ENCODE peak calls at places on chromosomes 3 and 15, in nine cellular contexts. Y, D, J, E, M, I, O, P and T are unnamed samples. For H3K9me3, the result is how much of the 10 kb centered on the place peaks cover.

GRCh38 chr15:99131441-99132023 is 26.7 kb downstream of the SYNM start:
- DNase-seq in M (peak), D (no peak), I (peak), P (no peak), J (no peak), O (no peak), Y (no peak), E (no peak), T (no peak)

GRCh38 chr3:53772562-53773329 is 73.5 kb downstream of the CHDH start:
- DNase-seq in O (no peak), Y (no peak), P (no peak), J (no peak), E (no peak), D (peak), I (no peak), M (no peak), T (no peak)

GRCh38 chr15:74867562-74868458 is 5.4 kb downstream of the SCAMP2 start:
- DNase-seq in P (no peak), D (no peak), Y (peak), O (no peak), I (no peak), M (peak), J (no peak), E (no peak), T (peak)

GRCh38 chr3:108472011-108472591 is 38.3 kb downstream of the MYH15 start:
- DNase-seq in I (no peak), M (peak), P (peak), O (peak), D (peak), Y (no peak), E (no peak), J (no peak), T (no peak)

GRCh38 chr3:61582287-61582686 is 20.9 kb downstream of the PTPRG start:
- DNase-seq in P (no peak), M (no peak), O (no peak), E (no peak), Y (no peak), I (no peak), J (no peak), D (no peak), T (no peak)

GRCh38 chr3:55701997-55702396 is 214.9 kb upstream of the WNT5A start:
- DNase-seq in Y (no peak), E (no peak), M (no peak), P (no peak), D (peak), O (no peak), I (no peak), J (no peak), T (no peak)

GRCh38 chr3:190099099-190099498 is 21.6 kb downstream of the P3H2 start:
- DNase-seq in I (no peak), O (no peak), D (no peak), Y (no peak), E (no peak), J (no peak), M (no peak), P (no peak), T (no peak)

GRCh38 chr3:186519021-186519658 is 25.0 kb downstream of the CRYGS start:
- DNase-seq in E (peak), O (no peak), P (no peak), J (no peak), I (no peak), Y (no peak), M (no peak), D (no peak), T (no peak)

GRCh38 chr3:178562869-178563232 is 26.6 kb downstream of the KCNMB2 start:
- DNase-seq in Y (no peak), J (no peak), E (no peak), M (no peak), P (no peak), O (no peak), D (no peak), I (no peak), T (no peak)

GRCh38 chr3:112115806-112116383 is 17.2 kb downstream of the GCSAM start:
- DNase-seq in Y (no peak), M (no peak), O (no peak), D (no peak), J (no peak), I (no peak), P (no peak), E (no peak), T (no peak)

GRCh38 chr3:37996785-37997301 is 6.3 kb downstream of the VILL start:
- DNase-seq in O (peak), E (peak), M (peak), D (peak), J (peak), Y (peak), P (peak), I (peak), T (peak)

GRCh38 chr3:14980689-14981088 is 33.3 kb downstream of the NR2C2 start:
- DNase-seq in Y (no peak), E (no peak), M (no peak), I (no peak), D (no peak), J (no peak), P (no peak), O (no peak), T (no peak)

GRCh38 chr3:101615525-101615924 is 41.5 kb downstream of the PCNP start:
- DNase-seq in J (no peak), Y (no peak), I (no peak), P (no peak), D (no peak), M (no peak), E (no peak), O (no peak), T (no peak)

GRCh38 chr3:128726691-128727031 is 678 bp downstream of the RAB7A start:
- DNase-seq in D (peak), I (peak), Y (peak), P (no peak), O (peak), E (peak), J (peak), M (peak), T (peak)

GRCh38 chr15:49379996-49380395 is 43.0 kb upstream of the FGF7 start:
- DNase-seq in I (no peak), Y (no peak), P (no peak), O (no peak), J (no peak), E (no peak), D (no peak), M (no peak), T (no peak)

GRCh38 chr3:107205354-107205753 is 171.9 kb upstream of the CCDC54 start:
- DNase-seq in O (no peak), E (no peak), Y (no peak), I (no peak), D (no peak), M (no peak), J (no peak), P (no peak), T (no peak)

GRCh38 chr15:89095073-89095472 is 6.8 kb downstream of the ABHD2 start:
- DNase-seq in M (no peak), E (no peak), I (no peak), O (no peak), D (no peak), P (no peak), Y (no peak), J (no peak), T (no peak)

GRCh38 chr3:147354621-147355020 is 51.7 kb downstream of the ZIC4 start:
- DNase-seq in E (no peak), D (no peak), J (no peak), Y (no peak), M (no peak), O (no peak), P (no peak), I (no peak), T (no peak)

GRCh38 chr3:52022323-52023100 is 26.8 kb upstream of the RPL29 start:
- DNase-seq in E (no peak), I (no peak), J (no peak), Y (no peak), O (no peak), D (peak), M (no peak), P (no peak), T (no peak)

GRCh38 chr3:24296441-24297205 is 198.0 kb downstream of the THRB start:
- DNase-seq in P (no peak), J (no peak), E (no peak), D (peak), I (no peak), O (no peak), Y (no peak), M (no peak), T (no peak)

GRCh38 chr15:74594455-74594854 is 21.2 kb upstream of the CLK3 start:
- DNase-seq in D (no peak), O (no peak), E (no peak), I (no peak), Y (no peak), M (no peak), P (no peak), J (no peak), T (no peak)

GRCh38 chr3:146088840-146089239 is 72.1 kb downstream of the PLOD2 start:
- DNase-seq in M (no peak), J (no peak), O (no peak), Y (no peak), D (no peak), I (no peak), P (no peak), E (no peak), T (no peak)

GRCh38 chr15:73650387-73651126 is 17.4 kb upstream of the NPTN start:
- DNase-seq in D (peak), M (no peak), P (no peak), Y (no peak), E (no peak), J (no peak), I (no peak), O (no peak), T (no peak)

GRCh38 chr15:81783586-81783985 is 262.2 kb downstream of the MEX3B start:
- DNase-seq in D (no peak), J (no peak), E (no peak), P (no peak), O (no peak), Y (no peak), M (no peak), I (no peak), T (no peak)

GRCh38 chr3:56702487-56703315 is 19.6 kb upstream of the TASOR start:
- DNase-seq in I (no peak), M (peak), D (peak), E (peak), P (peak), J (peak), Y (peak), O (peak), T (peak)

GRCh38 chr15:49387471-49387870 is 35.6 kb upstream of the FGF7 start:
- DNase-seq in P (no peak), M (no peak), O (no peak), I (no peak), J (no peak), D (no peak), E (no peak), Y (no peak), T (no peak)

GRCh38 chr3:76685858-76686257 is 354.0 kb upstream of the ROBO2 start:
- DNase-seq in E (no peak), I (no peak), Y (no peak), D (no peak), M (peak), O (peak), P (no peak), J (no peak), T (no peak)

GRCh38 chr15:67825880-67826716 is 789 bp downstream of the SKOR1 start:
- DNase-seq in P (no peak), O (peak), I (peak), J (no peak), M (no peak), E (no peak), Y (no peak), D (no peak), T (no peak)

GRCh38 chr15:67824900-67825879 is at the start of gene SKOR1:
- DNase-seq in I (peak), M (no peak), E (no peak), J (no peak), O (peak), Y (no peak), P (no peak), D (peak), T (no peak)

GRCh38 chr15:67822537-67823370 is 2.6 kb upstream of the SKOR1 start:
- DNase-seq in Y (no peak), P (no peak), M (no peak), E (no peak), D (no peak), O (peak), J (no peak), I (peak), T (no peak)

GRCh38 chr15:67823371-67824156 is 1.7 kb upstream of the SKOR1 start:
- DNase-seq in J (no peak), M (no peak), D (no peak), E (no peak), I (peak), O (no peak), P (no peak), Y (no peak), T (no peak)

GRCh38 chr15:67824157-67824899 is 981 bp upstream of the SKOR1 start:
- DNase-seq in P (no peak), J (no peak), I (no peak), Y (no peak), D (no peak), E (no peak), O (no peak), M (no peak), T (no peak)
- H3K9me3 ChIP-seq in P (under half), J (under half), I (under half), Y (under half), D (under half), E (under half), O (under half), M (under half), T (under half)

GRCh38 chr15:22913646-22914380 is 66.4 kb downstream of the CYFIP1 start:
- DNase-seq in Y (no peak), J (no peak), D (no peak), M (no peak), O (no peak), I (no peak), E (no peak), P (no peak), T (no peak)
- TF ChIP-seq POLR2A in Y (no peak), J (no peak), D (no peak), M (no peak), O (no peak), I (no peak), E (no peak), P (no peak), T (no peak)

DNA sequence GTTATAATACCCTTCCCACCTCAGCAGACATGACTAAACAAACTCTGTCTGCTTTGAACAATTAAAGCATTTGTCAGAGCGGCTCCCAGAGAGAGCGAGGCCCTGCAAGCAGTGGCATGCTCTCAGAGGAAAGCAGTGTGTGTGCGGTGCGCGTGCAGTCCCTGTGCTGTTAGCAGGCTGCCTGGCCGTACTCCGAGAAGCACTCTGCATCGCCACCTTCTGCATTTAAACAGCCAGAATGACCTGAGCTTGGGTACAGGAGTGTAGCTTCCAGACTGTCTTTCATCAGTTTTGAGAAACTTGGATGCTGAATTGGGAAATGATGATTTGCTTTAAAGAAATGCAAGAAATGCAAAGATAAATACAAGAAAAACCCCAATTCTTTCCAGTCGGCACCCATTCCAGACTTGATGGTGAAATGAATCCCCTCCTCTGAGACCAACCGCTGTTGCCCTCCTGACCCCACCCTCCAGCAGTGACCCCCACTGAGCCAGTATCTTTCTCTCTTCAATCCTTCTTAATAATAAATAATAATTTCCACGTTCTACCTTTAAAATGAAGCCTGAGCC is 113.5 kb downstream of the VGLL4 start:
- DNase-seq in D (peak), M (no peak), J (peak), E (no peak), P (no peak), I (no peak), Y (no peak), O (peak), T (no peak)
- TF ChIP-seq CTCF in D (peak), M (no peak), J (no peak), E (no peak), P (no peak), I (no peak), Y (no peak), O (no peak), T (no peak)

GRCh38 chr15:25175789-25176615 is 221.2 kb downstream of the SNRPN start:
- DNase-seq in D (no peak), Y (peak), E (peak), J (peak), M (peak), O (no peak), P (no peak), I (peak), T (peak)

GRCh38 chr15:25178835-25179672 is 224.3 kb downstream of the SNRPN start:
- DNase-seq in J (peak), P (no peak), E (peak), M (peak), Y (peak), O (no peak), D (no peak), I (peak), T (no peak)

GRCh38 chr15:25177955-25178801 is 223.4 kb downstream of the SNRPN start:
- DNase-seq in E (peak), P (no peak), J (peak), I (peak), Y (peak), D (no peak), M (peak), O (no peak), T (peak)

GRCh38 chr15:25176616-25176923 is 221.8 kb downstream of the SNRPN start:
- DNase-seq in O (no peak), M (peak), P (no peak), Y (peak), I (peak), D (no peak), J (peak), E (peak), T (no peak)

DNA sequence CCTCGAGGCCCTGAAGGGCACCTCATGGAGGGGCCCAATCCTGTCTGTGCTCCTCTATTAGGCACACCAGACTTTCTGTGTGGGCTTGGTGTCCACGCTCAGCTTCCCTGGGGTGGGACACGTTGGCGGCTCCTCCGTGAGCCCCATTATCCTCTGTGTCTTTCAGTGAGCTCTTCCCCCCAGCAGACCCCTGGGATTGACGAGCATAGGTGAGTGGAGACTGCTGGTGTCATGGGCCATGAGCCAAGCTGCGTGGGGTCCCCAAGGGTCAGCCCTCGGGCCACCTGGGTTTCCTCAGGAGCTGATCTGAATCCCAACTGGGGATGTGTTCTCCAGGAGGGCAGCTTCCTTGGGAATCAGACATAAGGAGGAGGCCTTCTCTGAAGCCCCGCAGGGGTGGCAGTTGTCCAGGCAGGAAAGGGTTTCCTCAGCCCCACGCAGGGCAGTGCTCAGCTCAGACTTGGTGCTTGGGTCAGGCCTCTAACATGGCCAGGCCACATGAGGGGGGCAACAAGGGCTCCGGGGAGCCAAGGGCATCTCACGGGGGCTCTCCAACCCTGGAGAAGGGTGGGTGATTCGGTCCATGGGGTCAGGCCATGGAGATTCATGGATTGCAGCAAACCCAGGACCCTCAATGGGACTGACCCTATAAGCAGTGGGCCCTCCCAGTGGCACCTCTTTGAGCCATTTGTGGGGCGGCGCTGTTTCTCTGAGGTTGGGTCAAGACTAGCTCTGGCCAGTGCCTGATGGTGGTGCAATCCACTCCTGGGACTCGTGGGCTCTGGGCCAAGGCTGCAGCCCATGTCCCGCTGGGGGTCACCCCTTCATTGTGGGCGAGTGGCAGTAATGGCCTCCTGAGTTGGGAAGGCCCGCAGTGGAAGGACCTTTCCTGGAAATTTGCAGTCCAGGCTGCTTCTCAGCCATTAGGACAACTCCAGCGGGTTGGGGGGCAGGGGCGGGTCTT is 222.5 kb downstream of the SNRPN start:
- DNase-seq in D (no peak), I (peak), P (no peak), E (peak), Y (peak), O (no peak), M (peak), J (peak), T (no peak)
- H3K9me3 ChIP-seq in D (half or more), I (under half), P (under half), E (half or more), Y (half or more), O (under half), M (under half), J (under half), T (under half)

GRCh38 chr3:184016820-184017671 is 638 bp downstream of the ABCC5 start:
- DNase-seq in E (peak), P (peak), D (peak), I (peak), J (peak), Y (peak), O (peak), M (peak), T (peak)

GRCh38 chr3:184016169-184016570 is 1.5 kb downstream of the ABCC5 start:
- DNase-seq in P (no peak), O (no peak), Y (no peak), D (no peak), M (peak), J (no peak), I (no peak), E (no peak), T (no peak)

GRCh38 chr3:184018424-184018973 is 815 bp upstream of the ABCC5 start:
- DNase-seq in Y (no peak), E (no peak), J (no peak), D (no peak), M (no peak), P (no peak), I (no peak), O (no peak), T (no peak)

GRCh38 chr3:184015381-184016019 is 2.2 kb downstream of the ABCC5 start:
- DNase-seq in P (no peak), D (peak), M (no peak), J (no peak), E (no peak), I (no peak), Y (peak), O (no peak), T (no peak)

DNA sequence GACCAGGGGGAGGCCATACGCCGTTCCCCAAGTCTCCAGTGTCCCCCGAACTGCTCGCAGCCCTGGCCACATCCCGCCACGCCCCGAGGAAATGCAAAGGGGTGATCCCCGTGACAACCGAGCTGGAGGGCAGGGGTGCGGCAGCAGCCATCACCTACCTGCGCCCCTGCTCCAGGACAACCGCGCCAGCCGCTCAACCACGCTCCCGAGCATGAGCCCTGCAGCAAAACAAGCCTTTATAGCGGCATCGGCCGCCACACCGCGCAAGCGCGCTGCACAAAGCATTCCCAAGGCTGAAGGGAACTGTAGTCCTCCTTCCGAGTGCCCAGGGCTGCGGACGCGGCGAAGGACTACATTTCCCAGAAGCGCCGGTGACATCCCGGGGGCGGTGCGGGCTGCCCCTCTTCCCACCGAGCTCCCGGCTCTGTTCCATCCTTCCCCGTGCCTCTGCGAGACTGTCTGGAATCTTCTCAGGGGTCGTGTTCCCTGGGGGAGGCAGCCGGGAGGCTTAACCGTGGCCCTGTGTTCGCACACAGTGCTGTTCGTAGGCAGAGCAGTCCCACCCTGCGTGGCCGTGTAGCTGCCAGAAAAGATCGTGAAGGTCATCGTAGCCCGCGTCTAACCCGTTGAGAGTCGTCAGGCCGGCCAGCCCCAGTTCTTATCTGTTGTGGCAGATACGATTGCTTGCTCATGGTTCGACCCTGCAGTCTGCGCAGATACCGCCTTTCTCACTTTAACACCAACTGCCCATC is at the start of gene ABCC5:
- DNase-seq in M (peak), Y (peak), D (peak), E (peak), J (peak), I (peak), O (peak), P (peak), T (peak)
- TF ChIP-seq POLR2A in M (peak), Y (no peak), D (peak), E (peak), J (no peak), I (peak), O (peak), P (peak), T (peak)